ENCODE peak calls at places on chromosomes 6 and 20, in ten cellular contexts. One of them, this sample, is unnamed.

GRCh38 chr6:128600397-128600951 is 80.1 kb upstream of the PTPRK start:
- DNase-seq in T-helper 1 cell: no peak
- DNase-seq in cardiac muscle cell: no peak
- DNase-seq in SJSA1: peak; percentile 73
- DNase-seq in HS-27A: peak; percentile 91
- DNase-seq in esophagus squamous epithelium: no peak
- DNase-seq in BJ: peak; percentile 86
- DNase-seq in HEK293T: no peak
- DNase-seq in CD8-positive, alpha-beta T cell: no peak
- DNase-seq in AG04449: peak; percentile 82
- DNase-seq in this sample: peak; percentile 96

GRCh38 chr6:37690964-37691735 is 6.5 kb downstream of the MDGA1 start:
- DNase-seq in T-helper 1 cell: no peak
- DNase-seq in cardiac muscle cell: no peak
- DNase-seq in SJSA1: peak; percentile 34
- DNase-seq in HS-27A: no peak
- DNase-seq in esophagus squamous epithelium: no peak
- DNase-seq in BJ: no peak
- DNase-seq in HEK293T: no peak
- DNase-seq in CD8-positive, alpha-beta T cell: no peak
- DNase-seq in AG04449: no peak
- DNase-seq in this sample: no peak

GRCh38 chr20:4920655-4921054 is 80.7 kb downstream of the SLC23A2 start:
- DNase-seq in T-helper 1 cell: no peak
- DNase-seq in cardiac muscle cell: no peak
- DNase-seq in SJSA1: no peak
- DNase-seq in HS-27A: no peak
- DNase-seq in esophagus squamous epithelium: no peak
- DNase-seq in BJ: no peak
- DNase-seq in HEK293T: no peak
- DNase-seq in CD8-positive, alpha-beta T cell: no peak
- DNase-seq in AG04449: no peak
- DNase-seq in this sample: no peak

GRCh38 chr6:112030206-112030932 is 23.5 kb upstream of the CCN6 start:
- DNase-seq in T-helper 1 cell: no peak
- DNase-seq in cardiac muscle cell: no peak
- DNase-seq in SJSA1: no peak
- DNase-seq in HS-27A: no peak
- DNase-seq in esophagus squamous epithelium: no peak
- DNase-seq in BJ: no peak
- DNase-seq in HEK293T: no peak
- DNase-seq in CD8-positive, alpha-beta T cell: no peak
- DNase-seq in AG04449: no peak
- DNase-seq in this sample: no peak

GRCh38 chr20:36399147-36399968 is 93.2 kb downstream of the DLGAP4 start:
- DNase-seq in T-helper 1 cell: no peak
- DNase-seq in cardiac muscle cell: peak; percentile 47
- DNase-seq in SJSA1: no peak
- DNase-seq in HS-27A: no peak
- DNase-seq in esophagus squamous epithelium: no peak
- DNase-seq in BJ: no peak
- DNase-seq in HEK293T: peak; percentile 80
- DNase-seq in CD8-positive, alpha-beta T cell: peak; percentile 27
- DNase-seq in AG04449: no peak
- DNase-seq in this sample: peak; percentile 26

GRCh38 chr6:163719028-163719742 is 304.7 kb downstream of the QKI start:
- DNase-seq in T-helper 1 cell: no peak
- DNase-seq in cardiac muscle cell: no peak
- DNase-seq in SJSA1: no peak
- DNase-seq in HS-27A: no peak
- DNase-seq in esophagus squamous epithelium: no peak
- DNase-seq in BJ: no peak
- DNase-seq in HEK293T: no peak
- DNase-seq in CD8-positive, alpha-beta T cell: no peak
- DNase-seq in AG04449: no peak
- DNase-seq in this sample: no peak

GRCh38 chr6:12548526-12548925 is 168.0 kb upstream of the PHACTR1 start:
- DNase-seq in T-helper 1 cell: no peak
- DNase-seq in cardiac muscle cell: no peak
- DNase-seq in SJSA1: peak; percentile 80
- DNase-seq in HS-27A: peak; percentile 87
- DNase-seq in esophagus squamous epithelium: no peak
- DNase-seq in BJ: peak; percentile 83
- DNase-seq in HEK293T: no peak
- DNase-seq in CD8-positive, alpha-beta T cell: no peak
- DNase-seq in AG04449: peak; percentile 83
- DNase-seq in this sample: peak; percentile 12

GRCh38 chr20:35091808-35092523 is 641 bp downstream of the TRPC4AP start:
- DNase-seq in T-helper 1 cell: no peak
- DNase-seq in cardiac muscle cell: peak; percentile 18
- DNase-seq in SJSA1: peak; percentile 54
- DNase-seq in HS-27A: no peak
- DNase-seq in esophagus squamous epithelium: no peak
- DNase-seq in BJ: no peak
- DNase-seq in HEK293T: peak; percentile 51
- DNase-seq in CD8-positive, alpha-beta T cell: no peak
- DNase-seq in AG04449: no peak
- DNase-seq in this sample: peak; percentile 31

GRCh38 chr6:107075951-107076381 is 39.3 kb downstream of the BEND3 start:
- DNase-seq in T-helper 1 cell: no peak
- DNase-seq in cardiac muscle cell: no peak
- DNase-seq in SJSA1: no peak
- DNase-seq in HS-27A: no peak
- DNase-seq in esophagus squamous epithelium: no peak
- DNase-seq in BJ: no peak
- DNase-seq in HEK293T: peak; percentile 5
- DNase-seq in CD8-positive, alpha-beta T cell: no peak
- DNase-seq in AG04449: no peak
- DNase-seq in this sample: no peak

GRCh38 chr6:45423901-45424627 is 46.3 kb upstream of the SUPT3H start:
- DNase-seq in T-helper 1 cell: no peak
- DNase-seq in cardiac muscle cell: peak; percentile 59
- DNase-seq in SJSA1: peak; percentile 75
- DNase-seq in HS-27A: no peak
- DNase-seq in esophagus squamous epithelium: no peak
- DNase-seq in BJ: no peak
- DNase-seq in HEK293T: no peak
- DNase-seq in CD8-positive, alpha-beta T cell: no peak
- DNase-seq in AG04449: no peak
- DNase-seq in this sample: peak; percentile 57

GRCh38 chr6:138036955-138037592 is 70.1 kb downstream of the PERP start:
- DNase-seq in T-helper 1 cell: no peak
- DNase-seq in cardiac muscle cell: no peak
- DNase-seq in SJSA1: no peak
- DNase-seq in HS-27A: no peak
- DNase-seq in esophagus squamous epithelium: no peak
- DNase-seq in BJ: no peak
- DNase-seq in HEK293T: no peak
- DNase-seq in CD8-positive, alpha-beta T cell: no peak
- DNase-seq in AG04449: no peak
- DNase-seq in this sample: no peak

GRCh38 chr6:35400901-35401311 is 51.2 kb upstream of the FANCE start:
- DNase-seq in T-helper 1 cell: no peak
- DNase-seq in cardiac muscle cell: no peak
- DNase-seq in SJSA1: no peak
- DNase-seq in HS-27A: no peak
- DNase-seq in esophagus squamous epithelium: no peak
- DNase-seq in BJ: no peak
- DNase-seq in HEK293T: no peak
- DNase-seq in CD8-positive, alpha-beta T cell: no peak
- DNase-seq in AG04449: no peak
- DNase-seq in this sample: no peak

GRCh38 chr6:168035661-168036616 is 38.5 kb downstream of the KIF25 start:
- DNase-seq in T-helper 1 cell: no peak
- DNase-seq in cardiac muscle cell: no peak
- DNase-seq in SJSA1: peak; percentile 45
- DNase-seq in HS-27A: no peak
- DNase-seq in esophagus squamous epithelium: no peak
- DNase-seq in BJ: no peak
- DNase-seq in HEK293T: peak; percentile 64
- DNase-seq in CD8-positive, alpha-beta T cell: no peak
- DNase-seq in AG04449: no peak
- DNase-seq in this sample: peak; percentile 88

GRCh38 chr6:104789770-104790190 is 69.9 kb downstream of the HACE1 start:
- DNase-seq in T-helper 1 cell: no peak
- DNase-seq in cardiac muscle cell: peak; percentile 17
- DNase-seq in SJSA1: peak; percentile 84
- DNase-seq in HS-27A: peak; percentile 31
- DNase-seq in esophagus squamous epithelium: no peak
- DNase-seq in BJ: no peak
- DNase-seq in HEK293T: peak; percentile 16
- DNase-seq in CD8-positive, alpha-beta T cell: peak; percentile 19
- DNase-seq in AG04449: peak; percentile 65
- DNase-seq in this sample: peak; percentile 61

GRCh38 chr6:124995131-124995530 is 32.9 kb downstream of the RNF217 start:
- DNase-seq in T-helper 1 cell: no peak
- DNase-seq in cardiac muscle cell: no peak
- DNase-seq in SJSA1: no peak
- DNase-seq in HS-27A: no peak
- DNase-seq in esophagus squamous epithelium: no peak
- DNase-seq in BJ: no peak
- DNase-seq in HEK293T: no peak
- DNase-seq in CD8-positive, alpha-beta T cell: no peak
- DNase-seq in AG04449: no peak
- DNase-seq in this sample: no peak

GRCh38 chr6:42260972-42261371 is 43.3 kb upstream of the MRPS10 start:
- DNase-seq in T-helper 1 cell: no peak
- DNase-seq in cardiac muscle cell: peak; percentile 34
- DNase-seq in SJSA1: peak; percentile 36
- DNase-seq in HS-27A: no peak
- DNase-seq in esophagus squamous epithelium: no peak
- DNase-seq in BJ: no peak
- DNase-seq in HEK293T: peak; percentile 67
- DNase-seq in CD8-positive, alpha-beta T cell: peak; percentile 53
- DNase-seq in AG04449: no peak
- DNase-seq in this sample: peak; percentile 29

GRCh38 chr6:169229611-169230321 is 23.9 kb downstream of the THBS2 start:
- DNase-seq in T-helper 1 cell: no peak
- DNase-seq in cardiac muscle cell: no peak
- DNase-seq in SJSA1: no peak
- DNase-seq in HS-27A: no peak
- DNase-seq in esophagus squamous epithelium: no peak
- DNase-seq in BJ: no peak
- DNase-seq in HEK293T: no peak
- DNase-seq in CD8-positive, alpha-beta T cell: no peak
- DNase-seq in AG04449: no peak
- DNase-seq in this sample: no peak

GRCh38 chr6:33271098-33271607 is 523 bp downstream of the VPS52 start:
- DNase-seq in T-helper 1 cell: no peak
- DNase-seq in cardiac muscle cell: no peak
- DNase-seq in SJSA1: no peak
- DNase-seq in HS-27A: no peak
- DNase-seq in esophagus squamous epithelium: no peak
- DNase-seq in BJ: no peak
- DNase-seq in HEK293T: no peak
- DNase-seq in CD8-positive, alpha-beta T cell: no peak
- DNase-seq in AG04449: no peak
- DNase-seq in this sample: no peak

GRCh38 chr6:168901076-168901475 is 352.6 kb downstream of the THBS2 start:
- DNase-seq in T-helper 1 cell: no peak
- DNase-seq in cardiac muscle cell: no peak
- DNase-seq in SJSA1: no peak
- DNase-seq in HS-27A: no peak
- DNase-seq in esophagus squamous epithelium: no peak
- DNase-seq in BJ: no peak
- DNase-seq in HEK293T: no peak
- DNase-seq in CD8-positive, alpha-beta T cell: no peak
- DNase-seq in AG04449: no peak
- DNase-seq in this sample: no peak

GRCh38 chr6:125745281-125746018 is 4.0 kb upstream of the HEY2 start:
- DNase-seq in T-helper 1 cell: no peak
- DNase-seq in cardiac muscle cell: peak; percentile 57
- DNase-seq in SJSA1: no peak
- DNase-seq in HS-27A: no peak
- DNase-seq in esophagus squamous epithelium: no peak
- DNase-seq in BJ: no peak
- DNase-seq in HEK293T: no peak
- DNase-seq in CD8-positive, alpha-beta T cell: no peak
- DNase-seq in AG04449: no peak
- DNase-seq in this sample: no peak

GRCh38 chr6:16358531-16359138 is 120.2 kb downstream of the GMPR start:
- DNase-seq in T-helper 1 cell: no peak
- DNase-seq in cardiac muscle cell: no peak
- DNase-seq in SJSA1: no peak
- DNase-seq in HS-27A: no peak
- DNase-seq in esophagus squamous epithelium: no peak
- DNase-seq in BJ: no peak
- DNase-seq in HEK293T: no peak
- DNase-seq in CD8-positive, alpha-beta T cell: no peak
- DNase-seq in AG04449: no peak
- DNase-seq in this sample: no peak

GRCh38 chr6:136549359-136550044 is 720 bp downstream of the MAP7 start:
- DNase-seq in T-helper 1 cell: no peak
- DNase-seq in cardiac muscle cell: peak; percentile 37
- DNase-seq in SJSA1: no peak
- DNase-seq in HS-27A: no peak
- DNase-seq in esophagus squamous epithelium: no peak
- DNase-seq in BJ: no peak
- DNase-seq in HEK293T: peak; percentile 38
- DNase-seq in CD8-positive, alpha-beta T cell: peak; percentile 22
- DNase-seq in AG04449: no peak
- DNase-seq in this sample: peak; percentile 36

GRCh38 chr6:100453701-100454521 is 10.8 kb downstream of the SIM1 start:
- DNase-seq in T-helper 1 cell: no peak
- DNase-seq in cardiac muscle cell: no peak
- DNase-seq in SJSA1: no peak
- DNase-seq in HS-27A: no peak
- DNase-seq in esophagus squamous epithelium: no peak
- DNase-seq in BJ: no peak
- DNase-seq in HEK293T: no peak
- DNase-seq in CD8-positive, alpha-beta T cell: no peak
- DNase-seq in AG04449: no peak
- DNase-seq in this sample: peak; percentile 24

GRCh38 chr6:63844287-63844686 is 208.7 kb downstream of the PHF3 start:
- DNase-seq in T-helper 1 cell: no peak
- DNase-seq in cardiac muscle cell: no peak
- DNase-seq in SJSA1: no peak
- DNase-seq in HS-27A: no peak
- DNase-seq in esophagus squamous epithelium: no peak
- DNase-seq in BJ: no peak
- DNase-seq in HEK293T: no peak
- DNase-seq in CD8-positive, alpha-beta T cell: no peak
- DNase-seq in AG04449: peak; percentile 10
- DNase-seq in this sample: peak; percentile 64

This sample was measured in mesenchymal stem cell.